ENCODE peak calls at places on chromosomes 5 and 9, in five cellular contexts. X, L, P, Q and B are unnamed samples.

GRCh38 chr5:73792687-73793320 is 166.8 kb downstream of the ARHGEF28 start:
- DNase-seq in X (no peak), L (peak; percentile 77), P (peak; percentile 76), Q (peak; percentile 59), B (peak; percentile 93)

GRCh38 chr9:38339087-38339486 is 53.4 kb upstream of the ALDH1B1 start:
- DNase-seq in X (no peak), L (no peak), P (peak; percentile 64), Q (no peak), B (no peak)

GRCh38 chr9:37512439-37512838 is 26.7 kb downstream of the POLR1E start:
- DNase-seq in X (no peak), L (no peak), P (no peak), Q (no peak), B (no peak)

GRCh38 chr9:109806506-109807115 is 26.6 kb downstream of the PALM2AKAP2 start:
- DNase-seq in X (no peak), L (no peak), P (peak; percentile 73), Q (no peak), B (no peak)

GRCh38 chr9:14958989-14959388 is 48.8 kb upstream of the FREM1 start:
- DNase-seq in X (no peak), L (no peak), P (no peak), Q (no peak), B (no peak)

GRCh38 chr5:80255425-80255751 is 460 bp downstream of the SERINC5 start:
- DNase-seq in X (no peak), L (peak; percentile 77), P (peak; percentile 70), Q (peak; percentile 63), B (peak; percentile 95)

GRCh38 chr9:535356-535755 is 306.1 kb upstream of the DMRT1 start:
- DNase-seq in X (no peak), L (no peak), P (no peak), Q (no peak), B (no peak)

GRCh38 chr5:27969157-27969556 is 930.8 kb upstream of the CDH9 start:
- DNase-seq in X (no peak), L (no peak), P (no peak), Q (no peak), B (no peak)

GRCh38 chr9:124835026-124835501 is 18.2 kb upstream of the WDR38 start:
- DNase-seq in X (no peak), L (no peak), P (peak; percentile 80), Q (peak; percentile 10), B (peak; percentile 89)

GRCh38 chr9:113278840-113279239 is 3.4 kb downstream of the PRPF4 start:
- DNase-seq in X (no peak), L (no peak), P (no peak), Q (no peak), B (no peak)

GRCh38 chr9:133701981-133702797 is 36.0 kb downstream of the SARDH start:
- DNase-seq in X (no peak), L (peak; percentile 88), P (peak; percentile 23), Q (no peak), B (no peak)

GRCh38 chr5:137432376-137432775 is 66.8 kb downstream of the SPOCK1 start:
- DNase-seq in X (no peak), L (no peak), P (no peak), Q (no peak), B (no peak)

GRCh38 chr5:135208555-135209494 is 174.8 kb upstream of the PITX1 start:
- DNase-seq in X (peak; percentile 73), L (no peak), P (peak; percentile 99), Q (no peak), B (peak; percentile 80)

GRCh38 chr9:110351009-110351467 is 13.4 kb upstream of the TXNDC8 start:
- DNase-seq in X (no peak), L (peak; percentile 9), P (peak; percentile 96), Q (no peak), B (no peak)

GRCh38 chr5:41637424-41637823 is 127.0 kb upstream of the PLCXD3 start:
- DNase-seq in X (no peak), L (no peak), P (no peak), Q (no peak), B (no peak)

GRCh38 chr9:115849679-115850412 is 303.7 kb upstream of the PAPPA start:
- DNase-seq in X (no peak), L (no peak), P (peak; percentile 50), Q (no peak), B (no peak)

GRCh38 chr5:165066751-165067150 is 1561.3 kb downstream of the MAT2B start:
- DNase-seq in X (no peak), L (no peak), P (no peak), Q (no peak), B (no peak)

GRCh38 chr5:175321927-175322532 is 122.0 kb downstream of the DRD1 start:
- DNase-seq in X (no peak), L (peak; percentile 39), P (peak; percentile 34), Q (no peak), B (no peak)